ENCODE peak calls at places on chromosomes 6 and 20, in six cellular contexts. O is H9, A is neuronal stem cell, G is IMR-90, I is H1, C is mesenchymal stem cell. L is an unnamed sample.

GRCh38 chr20:11094711-11095110 is 420.9 kb upstream of the JAG1 start:
- DNase-seq in I (no peak), G (no peak), A (no peak), O (no peak), C (no peak), L (no peak)

GRCh38 chr6:32843321-32843978 is 397 bp downstream of the PSMB8 start:
- DNase-seq in I (peak; percentile 72), A (no peak), O (peak; percentile 47), C (peak; percentile 7), G (no peak), L (peak; percentile 43)

GRCh38 chr6:31049518-31049917 is 39.2 kb downstream of the MUC22 start:
- DNase-seq in C (peak; percentile 34), A (no peak), G (peak; percentile 44), O (no peak), I (no peak), L (no peak)

GRCh38 chr20:38760978-38761377 is 12.7 kb downstream of the ACTR5 start:
- DNase-seq in O (no peak), G (no peak), I (no peak), A (no peak), C (no peak), L (no peak)

GRCh38 chr6:16576391-16577368 is 184.6 kb downstream of the ATXN1 start:
- DNase-seq in A (no peak), I (no peak), G (no peak), C (peak; percentile 9), O (no peak), L (no peak)

GRCh38 chr6:26550250-26550993 is 12.3 kb downstream of the HMGN4 start:
- DNase-seq in O (peak; percentile 95), G (peak; percentile 13), I (peak; percentile 89), C (peak; percentile 61), A (peak; percentile 64), L (peak; percentile 71)

GRCh38 chr6:163405412-163406309 is 8.9 kb upstream of the QKI start:
- DNase-seq in A (no peak), C (peak; percentile 25), I (no peak), O (no peak), G (no peak), L (no peak)

GRCh38 chr20:42923348-42923918 is 266.3 kb downstream of the PTPRT start:
- DNase-seq in A (no peak), O (no peak), C (no peak), I (no peak), G (no peak), L (no peak)

GRCh38 chr20:3572151-3572550 is 91.0 kb downstream of the GFRA4 start:
- DNase-seq in O (no peak), A (no peak), G (peak; percentile 36), I (no peak), C (no peak), L (no peak)

GRCh38 chr6:160249687-160250086 is 8.9 kb downstream of the SLC22A2 start:
- DNase-seq in O (no peak), C (no peak), A (no peak), G (no peak), I (no peak), L (no peak)

GRCh38 chr6:124742971-124743370 is 219.3 kb upstream of the RNF217 start:
- DNase-seq in G (no peak), C (no peak), I (no peak), A (no peak), O (no peak), L (no peak)

GRCh38 chr6:82988904-82989303 is 76.7 kb downstream of the UBE3D start:
- DNase-seq in O (no peak), C (peak; percentile 57), A (no peak), I (no peak), G (peak; percentile 46), L (no peak)

GRCh38 chr6:110103260-110103659 is 76.2 kb downstream of the WASF1 start:
- DNase-seq in A (no peak), O (no peak), C (no peak), I (no peak), G (no peak), L (no peak)

GRCh38 chr20:37516697-37517370 is 4.2 kb upstream of the NNAT start:
- DNase-seq in C (no peak), A (no peak), O (no peak), I (no peak), G (peak; percentile 93), L (peak; percentile 34)

GRCh38 chr6:137051790-137052472 is 7.2 kb upstream of the IL20RA start:
- DNase-seq in O (no peak), I (no peak), G (peak; percentile 2), A (no peak), C (peak; percentile 47), L (peak; percentile 8)

GRCh38 chr6:14863896-14864850 is 381.7 kb upstream of the JARID2 start:
- DNase-seq in I (no peak), G (no peak), C (no peak), A (no peak), O (no peak), L (no peak)

GRCh38 chr20:21513181-21513663 is 642 bp downstream of the NKX2-2 start:
- DNase-seq in C (no peak), A (no peak), O (peak; percentile 44), G (no peak), I (peak; percentile 68), L (no peak)
- H2BK120ac ChIP-seq in C (no peak overlapping the region), A (no peak overlapping the region), O (no peak overlapping the region), G (no peak overlapping the region), I (no peak overlapping the region), L (no peak overlapping the region)

DNA sequence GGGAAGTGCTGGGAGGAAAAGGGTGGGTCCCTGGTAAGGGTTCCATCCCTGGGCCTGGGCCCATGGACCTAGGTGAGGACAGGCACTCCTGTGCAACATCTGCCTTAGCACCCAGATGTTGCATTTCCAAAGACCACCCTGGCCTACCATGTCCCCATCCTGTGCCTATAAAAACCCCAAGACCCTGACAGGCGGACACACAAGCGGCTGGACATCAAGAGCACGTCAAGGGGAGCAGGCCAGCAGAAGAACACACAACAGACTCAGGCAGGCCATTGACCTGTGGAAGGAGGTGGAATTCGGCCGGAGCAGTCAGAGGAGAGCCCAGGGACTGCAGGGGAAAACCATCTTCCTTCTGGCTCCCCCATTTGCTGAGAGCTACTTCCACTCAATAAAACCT is 937.8 kb upstream of the MANEA start:
- DNase-seq in A (no peak), G (no peak), C (no peak), O (no peak), I (no peak), L (no peak)
- H4K91ac ChIP-seq in A (no peak overlapping the region), G (no peak overlapping the region), C (no peak overlapping the region), O (no peak overlapping the region), I (no peak overlapping the region), L (no peak overlapping the region)

GRCh38 chr6:56851541-56852248 is 103.2 kb upstream of the BEND6 start:
- DNase-seq in O (peak; percentile 62), A (peak; percentile 66), G (peak; percentile 89), I (peak; percentile 69), C (peak; percentile 94), L (peak; percentile 27)
- H3K23ac ChIP-seq in O (no peak overlapping the region), A (no peak overlapping the region), G (peak overlapping the region; percentile 78), I (no peak overlapping the region), C (no peak overlapping the region), L (no peak overlapping the region)

GRCh38 chr20:32207211-32207625 is 325 bp downstream of the PLAGL2 start:
- DNase-seq in I (no peak), G (no peak), C (no peak), A (no peak), O (no peak), L (no peak)

GRCh38 chr20:32205502-32206382 is 1.8 kb downstream of the PLAGL2 start:
- DNase-seq in C (peak; percentile 49), A (no peak), O (no peak), I (no peak), G (peak; percentile 41), L (peak; percentile 30)

GRCh38 chr20:32204485-32205115 is 2.9 kb downstream of the PLAGL2 start:
- DNase-seq in G (no peak), A (no peak), C (no peak), O (no peak), I (no peak), L (no peak)

GRCh38 chr20:32207626-32208498 is at the start of the genes PLAGL2 and POFUT1:
- DNase-seq in O (peak; percentile 80), A (peak; percentile 84), I (peak; percentile 89), G (peak; percentile 82), C (peak; percentile 91), L (peak; percentile 92)

DNA sequence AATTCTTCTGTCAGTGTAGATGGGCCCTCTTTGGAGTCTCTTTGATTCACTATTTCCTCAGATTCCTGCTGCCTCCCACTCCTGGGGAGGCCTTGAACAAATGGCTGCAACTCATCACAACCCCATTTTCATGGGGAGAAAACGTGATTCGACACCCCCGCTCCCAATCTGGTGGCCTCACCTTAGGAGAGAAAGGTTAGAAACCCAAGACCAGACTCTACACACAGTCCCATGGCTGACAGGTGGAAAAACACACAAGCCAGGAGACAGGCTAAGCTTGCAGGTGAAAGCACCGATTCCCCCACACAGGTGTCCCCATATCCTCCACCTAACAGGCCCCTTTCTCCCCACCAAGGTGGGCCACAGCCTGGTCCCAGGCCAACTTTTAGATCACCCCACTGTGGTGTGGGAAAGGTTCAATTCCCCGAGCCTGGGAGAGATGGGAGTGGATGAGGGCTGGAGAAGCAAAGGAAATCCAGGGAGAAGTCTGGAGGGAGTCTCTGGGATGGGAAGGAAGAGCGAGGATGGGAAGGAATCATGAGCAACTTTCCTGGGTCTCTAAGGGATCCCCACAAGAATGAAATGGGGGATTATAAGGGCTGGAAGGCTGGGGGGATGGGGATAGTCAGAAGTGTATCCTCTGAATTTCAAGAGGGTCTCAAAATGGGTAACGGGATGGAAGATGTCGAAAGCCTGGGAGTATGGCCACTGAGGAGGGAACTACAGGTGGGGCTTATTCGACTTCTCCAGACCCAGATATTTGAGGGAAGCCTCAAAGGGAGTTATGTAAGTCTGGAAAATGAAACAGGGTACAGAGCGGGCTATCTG is 946 bp downstream of the PLAGL2 start:
- DNase-seq in A (no peak), C (no peak), I (no peak), O (no peak), G (no peak), L (no peak)
- H2BK120ac ChIP-seq in A (no peak overlapping the region), C (peak overlapping the region; percentile 96), I (no peak overlapping the region), O (no peak overlapping the region), G (no peak overlapping the region), L (peak overlapping the region; percentile 93)

GRCh38 chr6:72321741-72322140 is 300.1 kb upstream of the KCNQ5 start:
- DNase-seq in A (no peak), I (no peak), O (no peak), C (no peak), G (peak; percentile 73), L (no peak)
- H4K91ac ChIP-seq in A (no peak overlapping the region), I (no peak overlapping the region), O (no peak overlapping the region), C (no peak overlapping the region), G (no peak overlapping the region), L (no peak overlapping the region)

L was measured in trophoblast cell.